ENCODE peak calls at places on chromosomes 2 and 18, in nine cellular contexts. One of them, this sample, is unnamed.

GRCh38 chr2:68800517-68800916 is 65.9 kb downstream of the ARHGAP25 start:
- DNase-seq in GM04504: no peak
- DNase-seq in C1 segment of cervical spinal cord: no peak
- DNase-seq in activated B cell treated with CpG ODN at 0.5 μM for 24 hours: no peak
- DNase-seq in IMR-90: no peak
- DNase-seq in effector memory CD4-positive, alpha-beta T cell: no peak
- DNase-seq in GM12864: no peak
- DNase-seq in cardiac fibroblast: no peak
- DNase-seq in stimulated activated CD4-positive, alpha-beta T cell treated with anti-CD3 and anti-CD28 coated beads, TNF-alpha, amount 100 ng/mL, for 4 hours: no peak
- DNase-seq in this sample: no peak

GRCh38 chr2:117972466-117973123 is 41.3 kb downstream of the CCDC93 start:
- DNase-seq in IMR-90: peak
- DNase-seq in effector memory CD4-positive, alpha-beta T cell: no peak
- DNase-seq in activated B cell treated with CpG ODN at 0.5 μM for 24 hours: no peak
- DNase-seq in cardiac fibroblast: peak
- DNase-seq in GM04504: no peak
- DNase-seq in stimulated activated CD4-positive, alpha-beta T cell treated with anti-CD3 and anti-CD28 coated beads, TNF-alpha, amount 100 ng/mL, for 4 hours: no peak
- DNase-seq in GM12864: no peak
- DNase-seq in C1 segment of cervical spinal cord: no peak
- DNase-seq in this sample: no peak

GRCh38 chr18:63788447-63789096 is 13.4 kb downstream of the SERPINB7 start:
- DNase-seq in C1 segment of cervical spinal cord: no peak
- DNase-seq in activated B cell treated with CpG ODN at 0.5 μM for 24 hours: no peak
- DNase-seq in stimulated activated CD4-positive, alpha-beta T cell treated with anti-CD3 and anti-CD28 coated beads, TNF-alpha, amount 100 ng/mL, for 4 hours: peak
- DNase-seq in effector memory CD4-positive, alpha-beta T cell: no peak
- DNase-seq in GM12864: no peak
- DNase-seq in cardiac fibroblast: peak
- DNase-seq in GM04504: peak
- DNase-seq in IMR-90: peak
- DNase-seq in this sample: no peak

GRCh38 chr18:43665239-43665788 is 388.0 kb upstream of the SYT4 start:
- DNase-seq in stimulated activated CD4-positive, alpha-beta T cell treated with anti-CD3 and anti-CD28 coated beads, TNF-alpha, amount 100 ng/mL, for 4 hours: no peak
- DNase-seq in GM04504: peak
- DNase-seq in GM12864: no peak
- DNase-seq in IMR-90: peak
- DNase-seq in activated B cell treated with CpG ODN at 0.5 μM for 24 hours: no peak
- DNase-seq in cardiac fibroblast: peak
- DNase-seq in C1 segment of cervical spinal cord: no peak
- DNase-seq in effector memory CD4-positive, alpha-beta T cell: no peak
- DNase-seq in this sample: no peak

GRCh38 chr2:238652053-238652770 is 195.7 kb upstream of the TWIST2 start:
- DNase-seq in activated B cell treated with CpG ODN at 0.5 μM for 24 hours: no peak
- DNase-seq in GM12864: no peak
- DNase-seq in effector memory CD4-positive, alpha-beta T cell: no peak
- DNase-seq in GM04504: no peak
- DNase-seq in C1 segment of cervical spinal cord: no peak
- DNase-seq in stimulated activated CD4-positive, alpha-beta T cell treated with anti-CD3 and anti-CD28 coated beads, TNF-alpha, amount 100 ng/mL, for 4 hours: no peak
- DNase-seq in cardiac fibroblast: no peak
- DNase-seq in IMR-90: no peak
- DNase-seq in this sample: peak

GRCh38 chr2:164542584-164543021 is 78.7 kb downstream of the GRB14 start:
- DNase-seq in GM04504: peak
- DNase-seq in cardiac fibroblast: peak
- DNase-seq in stimulated activated CD4-positive, alpha-beta T cell treated with anti-CD3 and anti-CD28 coated beads, TNF-alpha, amount 100 ng/mL, for 4 hours: no peak
- DNase-seq in C1 segment of cervical spinal cord: no peak
- DNase-seq in IMR-90: peak
- DNase-seq in GM12864: no peak
- DNase-seq in effector memory CD4-positive, alpha-beta T cell: no peak
- DNase-seq in activated B cell treated with CpG ODN at 0.5 μM for 24 hours: no peak
- DNase-seq in this sample: no peak

GRCh38 chr2:15939556-15939853 is 845 bp upstream of the MYCN start:
- DNase-seq in activated B cell treated with CpG ODN at 0.5 μM for 24 hours: no peak
- DNase-seq in cardiac fibroblast: no peak
- DNase-seq in effector memory CD4-positive, alpha-beta T cell: no peak
- DNase-seq in GM04504: no peak
- DNase-seq in IMR-90: no peak
- DNase-seq in GM12864: no peak
- DNase-seq in stimulated activated CD4-positive, alpha-beta T cell treated with anti-CD3 and anti-CD28 coated beads, TNF-alpha, amount 100 ng/mL, for 4 hours: no peak
- DNase-seq in C1 segment of cervical spinal cord: no peak
- DNase-seq in this sample: no peak

GRCh38 chr2:237429761-237430160 is 15.8 kb upstream of the COL6A3 start:
- DNase-seq in cardiac fibroblast: no peak
- DNase-seq in activated B cell treated with CpG ODN at 0.5 μM for 24 hours: no peak
- DNase-seq in stimulated activated CD4-positive, alpha-beta T cell treated with anti-CD3 and anti-CD28 coated beads, TNF-alpha, amount 100 ng/mL, for 4 hours: no peak
- DNase-seq in IMR-90: no peak
- DNase-seq in GM12864: no peak
- DNase-seq in C1 segment of cervical spinal cord: no peak
- DNase-seq in effector memory CD4-positive, alpha-beta T cell: no peak
- DNase-seq in GM04504: no peak
- DNase-seq in this sample: no peak

GRCh38 chr2:241635756-241636155 is 1.2 kb downstream of the THAP4 start:
- DNase-seq in cardiac fibroblast: peak
- DNase-seq in activated B cell treated with CpG ODN at 0.5 μM for 24 hours: no peak
- DNase-seq in C1 segment of cervical spinal cord: no peak
- DNase-seq in effector memory CD4-positive, alpha-beta T cell: no peak
- DNase-seq in GM04504: no peak
- DNase-seq in GM12864: no peak
- DNase-seq in stimulated activated CD4-positive, alpha-beta T cell treated with anti-CD3 and anti-CD28 coated beads, TNF-alpha, amount 100 ng/mL, for 4 hours: no peak
- DNase-seq in IMR-90: no peak
- DNase-seq in this sample: no peak

GRCh38 chr2:210477496-210477895 is 937 bp upstream of the LANCL1 start:
- DNase-seq in C1 segment of cervical spinal cord: no peak
- DNase-seq in effector memory CD4-positive, alpha-beta T cell: no peak
- DNase-seq in activated B cell treated with CpG ODN at 0.5 μM for 24 hours: no peak
- DNase-seq in GM12864: no peak
- DNase-seq in cardiac fibroblast: peak
- DNase-seq in stimulated activated CD4-positive, alpha-beta T cell treated with anti-CD3 and anti-CD28 coated beads, TNF-alpha, amount 100 ng/mL, for 4 hours: no peak
- DNase-seq in IMR-90: peak
- DNase-seq in GM04504: peak
- DNase-seq in this sample: no peak

GRCh38 chr2:43224131-43224570 is 2.3 kb downstream of the ZFP36L2 start:
- DNase-seq in stimulated activated CD4-positive, alpha-beta T cell treated with anti-CD3 and anti-CD28 coated beads, TNF-alpha, amount 100 ng/mL, for 4 hours: peak
- DNase-seq in activated B cell treated with CpG ODN at 0.5 μM for 24 hours: peak
- DNase-seq in C1 segment of cervical spinal cord: peak
- DNase-seq in GM04504: peak
- DNase-seq in cardiac fibroblast: peak
- DNase-seq in effector memory CD4-positive, alpha-beta T cell: peak
- DNase-seq in GM12864: no peak
- DNase-seq in IMR-90: peak
- DNase-seq in this sample: no peak

GRCh38 chr2:112958428-112959108 is 19.2 kb upstream of the IL36G start:
- DNase-seq in GM12864: peak
- DNase-seq in GM04504: peak
- DNase-seq in stimulated activated CD4-positive, alpha-beta T cell treated with anti-CD3 and anti-CD28 coated beads, TNF-alpha, amount 100 ng/mL, for 4 hours: peak
- DNase-seq in activated B cell treated with CpG ODN at 0.5 μM for 24 hours: no peak
- DNase-seq in IMR-90: peak
- DNase-seq in effector memory CD4-positive, alpha-beta T cell: no peak
- DNase-seq in C1 segment of cervical spinal cord: no peak
- DNase-seq in cardiac fibroblast: peak
- DNase-seq in this sample: no peak

GRCh38 chr2:143026411-143027054 is 102.7 kb upstream of the ARHGAP15 start:
- DNase-seq in stimulated activated CD4-positive, alpha-beta T cell treated with anti-CD3 and anti-CD28 coated beads, TNF-alpha, amount 100 ng/mL, for 4 hours: no peak
- DNase-seq in effector memory CD4-positive, alpha-beta T cell: no peak
- DNase-seq in GM04504: no peak
- DNase-seq in GM12864: no peak
- DNase-seq in cardiac fibroblast: no peak
- DNase-seq in IMR-90: no peak
- DNase-seq in activated B cell treated with CpG ODN at 0.5 μM for 24 hours: no peak
- DNase-seq in C1 segment of cervical spinal cord: no peak
- DNase-seq in this sample: no peak

GRCh38 chr2:127185093-127185492 is 35.0 kb downstream of the CYP27C1 start:
- DNase-seq in stimulated activated CD4-positive, alpha-beta T cell treated with anti-CD3 and anti-CD28 coated beads, TNF-alpha, amount 100 ng/mL, for 4 hours: no peak
- DNase-seq in cardiac fibroblast: no peak
- DNase-seq in IMR-90: no peak
- DNase-seq in effector memory CD4-positive, alpha-beta T cell: no peak
- DNase-seq in GM12864: no peak
- DNase-seq in GM04504: no peak
- DNase-seq in C1 segment of cervical spinal cord: no peak
- DNase-seq in activated B cell treated with CpG ODN at 0.5 μM for 24 hours: no peak
- DNase-seq in this sample: no peak

GRCh38 chr2:239824051-239824694 is 201.0 kb downstream of the NDUFA10 start:
- DNase-seq in stimulated activated CD4-positive, alpha-beta T cell treated with anti-CD3 and anti-CD28 coated beads, TNF-alpha, amount 100 ng/mL, for 4 hours: no peak
- DNase-seq in effector memory CD4-positive, alpha-beta T cell: no peak
- DNase-seq in cardiac fibroblast: no peak
- DNase-seq in C1 segment of cervical spinal cord: no peak
- DNase-seq in activated B cell treated with CpG ODN at 0.5 μM for 24 hours: no peak
- DNase-seq in GM12864: no peak
- DNase-seq in GM04504: no peak
- DNase-seq in IMR-90: no peak
- DNase-seq in this sample: peak

GRCh38 chr18:23837591-23837990 is 148.3 kb downstream of the LAMA3 start:
- DNase-seq in IMR-90: peak
- DNase-seq in activated B cell treated with CpG ODN at 0.5 μM for 24 hours: no peak
- DNase-seq in GM04504: no peak
- DNase-seq in cardiac fibroblast: peak
- DNase-seq in C1 segment of cervical spinal cord: no peak
- DNase-seq in stimulated activated CD4-positive, alpha-beta T cell treated with anti-CD3 and anti-CD28 coated beads, TNF-alpha, amount 100 ng/mL, for 4 hours: no peak
- DNase-seq in effector memory CD4-positive, alpha-beta T cell: no peak
- DNase-seq in GM12864: no peak
- DNase-seq in this sample: no peak